ENCODE peak calls at places on chromosomes 16 and 17, in six cellular contexts. W is GDM1; K is effector CD4-positive, alpha-beta T cell; N is stimulated activated CD4-positive, alpha-beta T cell treated with anti-CD3 and anti-CD28 coated beads, Interleukin-4, amount 100 ng/mL, for 48 hours; D is stimulated activated CD8-positive, alpha-beta memory T cell treated with anti-CD3 and anti-CD28 coated beads, Interleukin-12 subunit alpha, Interleukin-12 subunit beta, amount 100 ng/mL, for 4 hours; O is Kasumi-1. P is an unnamed sample.

GRCh38 chr17:77493901-77494663 is 353.3 kb downstream of the SEC14L1 start:
- DNase-seq in W (no peak), K (no peak), N (no peak), D (no peak), O (no peak), P (no peak)

GRCh38 chr16:25007284-25007984 is 7.7 kb downstream of the ARHGAP17 start:
- DNase-seq in W (no peak), K (no peak), N (no peak), D (no peak), O (no peak), P (no peak)

GRCh38 chr17:80959330-80960036 is 32.2 kb upstream of the CHMP6 start:
- DNase-seq in W (no peak), K (no peak), N (no peak), D (no peak), O (no peak), P (no peak)

GRCh38 chr17:49887744-49888360 is 40.0 kb upstream of the TAC4 start:
- DNase-seq in W (no peak), K (no peak), N (no peak), D (no peak), O (no peak), P (no peak)

GRCh38 chr17:2369551-2370210 is 31.2 kb downstream of the MNT start:
- DNase-seq in W (no peak), K (no peak), N (no peak), D (no peak), O (no peak), P (no peak)

GRCh38 chr16:84541999-84542876 is 37.8 kb upstream of the MEAK7 start:
- DNase-seq in W (no peak), K (no peak), N (no peak), D (no peak), O (no peak), P (no peak)

GRCh38 chr16:82748026-82748425 is 121.3 kb downstream of the CDH13 start:
- DNase-seq in W (no peak), K (no peak), N (no peak), D (no peak), O (no peak), P (no peak)

GRCh38 chr17:67829331-67829730 is 4.0 kb downstream of the BPTF start:
- DNase-seq in W (no peak), K (peak; percentile 15), N (peak; percentile 53), D (no peak), O (no peak), P (peak; percentile 13)

GRCh38 chr17:48510761-48511604 is 19.8 kb downstream of the HOXB1 start:
- DNase-seq in W (no peak), K (peak; percentile 24), N (no peak), D (no peak), O (no peak), P (peak; percentile 52)

P was measured in central memory CD4-positive, alpha-beta T cell.